ENCODE peak calls at places on chromosomes 6 and 20, in ten cellular contexts. F is SK-N-SH, R is aorta, C is IMR-90, K is pancreas, Q is A673, S is thoracic aorta, J is osteoblast, N is left ventricle myocardium inferior, B is cardiac muscle cell. P is an unnamed sample.

GRCh38 chr6:132887204-132887603 is 72.8 kb downstream of the RPS12 start:
- DNase-seq in J (no peak), R (no peak), F (no peak), C (no peak), Q (no peak), K (no peak), S (no peak), B (no peak), N (no peak), P (no peak)

GRCh38 chr6:81894788-81895221 is 142.3 kb upstream of the TENT5A start:
- DNase-seq in J (no peak), N (peak; percentile 68), C (peak; percentile 39), S (no peak), K (no peak), F (no peak), Q (no peak), R (no peak), B (peak; percentile 12), P (no peak)

GRCh38 chr20:7959484-7959883 is 19.2 kb upstream of the HAO1 start:
- DNase-seq in F (no peak), R (no peak), Q (no peak), N (no peak), K (no peak), J (no peak), S (no peak), C (no peak), B (no peak), P (no peak)

GRCh38 chr6:7691675-7692452 is 34.0 kb upstream of the BMP6 start:
- DNase-seq in N (no peak), Q (no peak), S (no peak), R (no peak), F (no peak), B (no peak), C (peak; percentile 50), K (no peak), J (peak; percentile 82), P (no peak)

GRCh38 chr20:63847374-63848002 is 13.8 kb upstream of the ABHD16B start:
- DNase-seq in R (no peak), B (no peak), K (no peak), S (no peak), F (no peak), C (no peak), Q (no peak), J (peak; percentile 65), N (no peak), P (no peak)

GRCh38 chr20:51368461-51369211 is 173.9 kb downstream of the NFATC2 start:
- DNase-seq in C (peak; percentile 55), R (peak; percentile 41), K (no peak), F (no peak), Q (no peak), N (no peak), J (no peak), B (no peak), S (no peak), P (no peak)

GRCh38 chr20:701401-702129 is 26.0 kb upstream of the SCRT2 start:
- DNase-seq in R (no peak), S (no peak), F (no peak), C (no peak), J (peak; percentile 35), K (no peak), Q (no peak), N (peak; percentile 29), B (no peak), P (no peak)

GRCh38 chr20:54172856-54173652 is 732 bp downstream of the CYP24A1 start:
- DNase-seq in R (no peak), K (no peak), B (peak; percentile 36), J (no peak), N (no peak), F (peak; percentile 56), S (no peak), Q (peak; percentile 62), C (no peak), P (no peak)

GRCh38 chr6:160765412-160765811 is 63.4 kb downstream of the PLG start:
- DNase-seq in F (no peak), S (no peak), B (no peak), C (no peak), J (no peak), Q (no peak), K (no peak), N (no peak), R (no peak), P (no peak)

GRCh38 chr6:105136433-105137350 is 43.1 kb downstream of the POPDC3 start:
- DNase-seq in B (peak; percentile 86), F (peak; percentile 97), N (peak; percentile 73), S (no peak), Q (peak; percentile 51), J (peak; percentile 98), R (peak; percentile 83), C (peak; percentile 59), K (peak; percentile 27), P (peak; percentile 77)

GRCh38 chr6:12602951-12603710 is 113.4 kb upstream of the PHACTR1 start:
- DNase-seq in K (peak; percentile 21), B (peak; percentile 36), F (peak; percentile 34), R (peak; percentile 51), N (no peak), C (peak; percentile 77), Q (peak; percentile 65), J (no peak), S (no peak), P (peak; percentile 12)

DNA sequence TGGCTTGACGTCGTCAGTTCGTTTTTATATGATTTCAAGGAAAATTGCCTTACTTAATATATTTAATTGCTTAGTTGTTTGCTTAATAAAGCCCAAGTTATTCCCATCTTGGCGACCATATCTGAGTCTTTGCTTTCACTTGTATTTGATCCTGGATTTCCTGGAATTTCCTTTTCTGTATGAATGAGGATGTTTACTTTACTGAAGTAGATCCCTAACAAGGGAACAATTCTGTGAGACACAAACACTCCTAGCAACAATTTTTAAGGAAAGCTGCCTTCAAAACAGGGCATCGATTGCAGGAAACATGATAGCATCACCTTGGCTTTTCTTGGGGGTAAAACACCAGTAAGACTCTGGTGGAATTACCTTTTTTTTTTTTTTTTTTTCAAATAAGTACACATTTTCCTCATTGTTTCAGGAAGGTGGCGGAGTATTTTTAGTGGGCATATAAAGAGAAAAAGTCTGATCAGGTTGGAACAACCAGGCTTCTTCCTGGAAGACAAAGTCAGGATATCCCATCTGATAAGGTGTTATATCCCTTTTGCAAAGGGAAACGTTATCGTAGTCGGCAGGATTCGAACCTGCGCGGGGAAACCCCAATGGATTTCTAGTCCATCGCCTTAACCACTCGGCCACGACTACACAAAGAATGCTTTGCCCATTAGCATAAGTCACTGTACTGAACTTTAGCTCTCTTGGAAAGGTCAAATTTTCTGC is 68.5 kb upstream of the ZNF184 start:
- DNase-seq in J (no peak), N (no peak), C (peak; percentile 14), Q (peak; percentile 62), R (no peak), B (no peak), S (no peak), K (no peak), F (no peak), P (peak; percentile 66)
- H3K27me3 ChIP-seq in J (peaks cover 3% of the 10 kb centered on the region), N (peaks cover 97% of the 10 kb centered on the region), C (no peaks in the 10 kb centered on the region), Q (no peaks in the 10 kb centered on the region), R (no peaks in the 10 kb centered on the region), B (peaks cover 52% of the 10 kb centered on the region), S (peaks cover 8% of the 10 kb centered on the region), K (peaks cover 52% of the 10 kb centered on the region), F (peaks cover 60% of the 10 kb centered on the region), P (peaks cover 11% of the 10 kb centered on the region)

GRCh38 chr20:10553326-10553984 is 118.3 kb downstream of the SLX4IP start:
- DNase-seq in F (peak; percentile 49), N (peak; percentile 60), C (peak; percentile 82), R (peak; percentile 77), S (no peak), Q (peak; percentile 86), K (peak; percentile 77), J (no peak), B (peak; percentile 73), P (peak; percentile 68)
- H3K4me1 ChIP-seq in F (peaks cover 7% of the 10 kb centered on the region), N (peaks cover 19% of the 10 kb centered on the region), C (peaks cover 11% of the 10 kb centered on the region), R (peaks cover 5% of the 10 kb centered on the region), S (peaks cover 90% of the 10 kb centered on the region), Q (peaks cover 28% of the 10 kb centered on the region), K (peaks cover 27% of the 10 kb centered on the region), J (peaks cover 22% of the 10 kb centered on the region), B (peaks cover 18% of the 10 kb centered on the region), P (no peaks in the 10 kb centered on the region)

DNA sequence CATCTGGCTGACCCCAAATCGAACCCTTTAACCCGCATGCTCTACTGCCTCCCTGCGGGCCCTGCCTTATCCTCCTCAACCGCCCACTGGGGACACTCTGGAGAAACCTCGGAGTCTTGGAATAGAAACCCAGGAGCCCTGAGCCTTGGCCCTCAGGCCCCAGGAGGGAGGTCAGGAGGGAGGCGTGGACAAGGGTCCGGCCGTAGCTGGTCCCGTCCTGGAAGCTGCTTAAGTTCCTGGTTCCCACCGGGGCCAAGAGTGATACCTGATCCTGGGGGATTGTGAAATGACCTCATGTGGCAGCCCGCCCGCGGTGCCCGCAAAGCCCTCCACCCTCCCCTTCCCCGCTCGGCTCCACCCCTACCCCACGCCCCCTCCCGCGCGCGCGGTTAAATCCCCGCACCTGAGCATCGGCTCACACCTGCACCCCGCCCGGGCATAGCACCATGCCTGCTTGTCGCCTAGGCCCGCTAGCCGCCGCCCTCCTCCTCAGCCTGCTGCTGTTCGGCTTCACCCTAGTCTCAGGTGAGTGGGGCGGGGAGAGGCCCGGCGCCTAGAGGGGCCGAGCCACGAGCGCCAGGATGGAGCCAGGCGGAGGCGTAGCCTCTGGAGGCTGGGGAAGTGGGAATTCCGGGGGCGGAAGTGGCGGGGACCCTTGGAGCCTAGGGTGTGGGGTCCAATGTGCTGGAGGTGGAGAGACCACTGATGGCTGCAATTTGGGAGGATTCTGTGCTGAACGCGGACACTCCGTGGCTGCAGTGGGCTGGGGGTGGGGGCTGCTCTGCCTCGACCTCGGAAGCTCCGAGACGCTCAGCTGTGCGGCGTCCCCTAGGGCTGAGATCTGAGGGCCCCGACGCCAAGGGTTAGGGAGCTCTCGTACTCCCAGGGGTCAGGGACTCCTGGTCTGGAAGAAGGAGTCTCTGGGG is at the start of gene WFDC2:
- DNase-seq in J (no peak), B (peak; percentile 13), N (no peak), R (no peak), K (peak; percentile 50), S (no peak), F (no peak), Q (no peak), C (no peak), P (no peak)
- H3K27me3 ChIP-seq in J (peaks cover 61% of the 10 kb centered on the region), B (peaks cover 35% of the 10 kb centered on the region), N (peaks cover 100% of the 10 kb centered on the region), R (no peaks in the 10 kb centered on the region), K (no peaks in the 10 kb centered on the region), S (peaks cover 7% of the 10 kb centered on the region), F (peaks cover 55% of the 10 kb centered on the region), Q (peaks cover 52% of the 10 kb centered on the region), C (peaks cover 43% of the 10 kb centered on the region), P (peaks cover 73% of the 10 kb centered on the region)

GRCh38 chr6:403659-404655 is 12.4 kb downstream of the IRF4 start:
- DNase-seq in Q (no peak), K (no peak), B (no peak), J (no peak), N (no peak), R (no peak), F (no peak), C (no peak), S (no peak), P (no peak)
- H3K4me1 ChIP-seq in Q (no peaks in the 10 kb centered on the region), K (no peaks in the 10 kb centered on the region), B (no peaks in the 10 kb centered on the region), J (no peaks in the 10 kb centered on the region), N (peaks cover 13% of the 10 kb centered on the region), R (no peaks in the 10 kb centered on the region), F (no peaks in the 10 kb centered on the region), C (no peaks in the 10 kb centered on the region), S (no peaks in the 10 kb centered on the region), P (no peaks in the 10 kb centered on the region)

DNA sequence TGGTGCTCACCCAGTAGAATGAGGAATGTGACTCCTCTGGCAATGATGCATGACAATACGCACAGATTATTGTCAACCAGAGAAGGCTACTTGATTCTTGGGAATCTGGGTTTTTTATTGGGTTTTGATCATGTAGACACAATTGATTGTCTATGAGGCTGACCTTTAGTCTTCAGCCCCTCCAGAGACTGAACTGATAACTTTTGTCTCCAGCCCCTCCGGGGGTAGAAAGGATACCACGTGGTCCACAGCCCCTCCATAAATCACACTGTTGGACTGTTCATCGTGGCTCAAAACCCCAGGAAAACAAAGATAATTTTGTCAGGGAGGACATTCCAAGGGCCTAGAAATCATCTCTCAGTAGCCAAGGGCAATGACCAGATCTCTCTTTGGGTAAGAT is 57.5 kb upstream of the ADGRF5 start:
- DNase-seq in C (no peak), N (no peak), Q (no peak), B (no peak), S (no peak), K (no peak), R (no peak), F (no peak), J (no peak), P (no peak)
- H3K27me3 ChIP-seq in C (no peaks in the 10 kb centered on the region), N (no peaks in the 10 kb centered on the region), Q (no peaks in the 10 kb centered on the region), B (no peaks in the 10 kb centered on the region), S (no peaks in the 10 kb centered on the region), K (no peaks in the 10 kb centered on the region), R (no peaks in the 10 kb centered on the region), F (peaks cover 12% of the 10 kb centered on the region), J (no peaks in the 10 kb centered on the region), P (no peaks in the 10 kb centered on the region)